ENCODE peak calls at places on chromosomes 3 and 15, in eight cellular contexts. G is ovary, K is cardiac muscle cell, V is B cell, P is cardiac fibroblast, Y is GM20000, Z is fibroblast of pulmonary artery, L is lower leg skin. U is an unnamed sample.

GRCh38 chr15:99401971-99402732 is 150.9 kb downstream of the LRRC28 start:
- DNase-seq in K (peak; percentile 21), L (peak; percentile 74), V (no peak), Z (no peak), Y (no peak), P (peak; percentile 26), G (no peak), U (no peak)

GRCh38 chr15:37109952-37110630 is 9.7 kb upstream of the MEIS2 start:
- DNase-seq in Y (no peak), K (peak; percentile 82), P (peak; percentile 77), L (peak; percentile 86), G (no peak), Z (peak; percentile 79), V (no peak), U (no peak)

GRCh38 chr3:182925330-182925943 is 54.9 kb downstream of the DCUN1D1 start:
- DNase-seq in Y (peak; percentile 57), K (peak; percentile 67), G (no peak), L (no peak), V (peak; percentile 4), Z (peak; percentile 41), P (peak; percentile 58), U (no peak)

GRCh38 chr3:123725652-123726400 is 141.0 kb upstream of the HACD2 start:
- DNase-seq in G (no peak), K (no peak), Z (no peak), L (peak; percentile 69), P (no peak), V (no peak), Y (no peak), U (no peak)

GRCh38 chr15:55267401-55268053 is 22.1 kb downstream of the RAB27A start:
- DNase-seq in Y (no peak), P (peak; percentile 40), K (peak; percentile 56), Z (peak; percentile 41), L (no peak), V (peak; percentile 83), G (no peak), U (peak; percentile 87)

GRCh38 chr3:36763850-36764703 is at the start of gene DCLK3:
- DNase-seq in K (peak; percentile 7), L (no peak), V (no peak), Z (no peak), G (no peak), P (no peak), Y (peak; percentile 28), U (peak; percentile 31)

GRCh38 chr15:80418892-80419537 is 14.8 kb downstream of the ARNT2 start:
- DNase-seq in P (peak; percentile 73), L (no peak), Y (no peak), V (peak; percentile 4), Z (peak; percentile 70), G (no peak), K (peak; percentile 72), U (peak; percentile 22)

GRCh38 chr3:184868477-184868876 is 56.5 kb downstream of the VPS8 start:
- DNase-seq in K (peak; percentile 19), G (no peak), Z (peak; percentile 20), V (no peak), L (no peak), P (peak; percentile 31), Y (no peak), U (no peak)

GRCh38 chr3:190883973-190884832 is 21.7 kb upstream of the GMNC start:
- DNase-seq in G (peak; percentile 40), L (no peak), P (peak; percentile 74), K (peak; percentile 72), Z (peak; percentile 77), Y (peak; percentile 50), V (peak; percentile 48), U (peak; percentile 51)

GRCh38 chr15:92561754-92562153 is 93.8 kb downstream of the FAM174B start:
- DNase-seq in Z (no peak), V (no peak), L (no peak), G (no peak), Y (no peak), P (no peak), K (no peak), U (no peak)
- TF ChIP-seq CTCF in Z (no peak), V (no peak), L (no peak), G (no peak), Y (no peak), P (no peak), K (no peak), U (no peak)

DNA sequence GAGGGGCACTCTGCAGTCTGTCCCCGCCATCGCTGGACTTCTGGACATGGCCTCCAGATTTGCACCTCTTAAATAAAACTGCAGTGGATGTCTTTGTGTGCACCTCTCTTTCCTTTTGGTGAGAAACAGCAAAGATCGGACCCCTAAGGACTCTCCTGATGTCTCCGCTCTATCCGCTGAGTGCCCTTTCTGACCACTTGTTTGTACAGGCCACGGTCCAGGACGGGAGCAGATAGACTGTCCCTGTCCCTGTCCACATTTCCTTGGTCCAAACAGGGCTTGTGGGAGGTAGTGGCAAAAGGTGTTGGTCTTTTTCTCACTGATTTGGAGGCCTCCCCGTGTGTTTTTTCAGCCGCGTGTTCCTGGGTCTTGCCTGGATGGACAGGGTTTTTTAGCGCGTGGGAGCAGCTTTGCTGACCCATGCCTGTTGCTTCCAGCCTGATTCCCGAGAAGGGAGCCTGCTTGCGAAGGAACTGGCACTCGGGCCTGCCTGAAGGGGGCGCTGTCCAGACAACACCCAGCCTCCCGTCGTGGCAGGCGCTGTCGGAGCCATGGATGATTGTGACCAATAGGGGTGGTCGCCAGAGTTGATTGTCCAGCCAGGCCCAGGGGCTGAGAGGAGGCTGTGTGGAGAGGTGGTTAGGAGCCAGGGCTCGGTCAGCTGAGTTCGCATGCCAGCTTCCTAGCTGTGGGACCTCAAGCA is 13.2 kb upstream of the STAB1 start:
- DNase-seq in K (peak; percentile 28), L (no peak), V (no peak), Y (no peak), Z (peak; percentile 31), P (peak; percentile 20), G (peak; percentile 65), U (peak; percentile 33)
- TF ChIP-seq CTCF in K (peak; percentile 49), L (no peak), V (peak; percentile 37), Y (peak; percentile 20), Z (peak; percentile 39), P (peak; percentile 61), G (peak; percentile 14), U (peak; percentile 64)

DNA sequence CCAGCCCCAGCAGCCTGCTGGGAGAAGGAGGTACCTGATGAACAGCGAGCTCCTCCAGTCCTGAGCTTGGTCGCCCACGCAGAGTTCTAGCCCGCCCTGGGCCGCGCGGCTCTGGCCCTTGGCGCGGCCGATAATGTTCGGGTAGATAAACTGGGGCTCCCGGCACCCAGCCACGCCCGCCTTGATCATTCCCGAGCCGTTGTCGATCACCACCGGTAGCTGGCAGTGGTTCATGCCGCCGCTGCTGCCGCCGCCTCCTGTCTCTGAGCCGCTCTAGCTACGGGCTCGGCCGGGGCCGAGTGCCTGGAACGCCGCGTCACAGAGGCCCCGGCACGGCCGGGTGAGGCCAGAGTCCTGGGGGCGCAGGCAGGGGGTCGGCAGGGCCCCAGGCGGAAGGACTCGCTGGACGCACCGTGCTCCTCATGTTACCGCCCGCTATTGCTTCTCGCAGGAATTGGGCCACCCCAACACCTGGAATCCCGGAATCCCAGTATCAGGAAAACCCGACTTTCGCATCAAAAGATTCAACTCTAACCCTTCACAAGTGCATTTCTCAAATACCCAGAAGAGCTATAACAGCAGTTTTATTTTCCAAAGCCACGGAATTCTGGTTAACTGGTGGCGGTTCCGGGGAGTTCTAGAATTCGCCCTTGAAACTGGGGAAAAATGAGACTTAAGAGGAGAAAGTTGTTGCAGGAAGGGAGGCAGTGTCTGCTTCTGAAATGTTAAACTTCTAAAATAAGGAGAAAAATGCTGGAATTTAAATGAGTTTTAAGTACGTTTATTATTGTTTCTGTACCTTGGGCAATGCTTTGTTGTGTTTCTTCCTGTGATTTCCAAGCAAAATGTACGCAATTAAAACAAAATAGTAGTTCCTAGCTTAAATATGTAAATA is at the start of gene ACTRT3:
- DNase-seq in P (peak; percentile 80), Z (peak; percentile 66), G (peak; percentile 82), L (peak; percentile 92), K (peak; percentile 82), V (peak; percentile 78), Y (peak; percentile 77), U (peak; percentile 80)
- TF ChIP-seq CTCF in P (peak; percentile 5), Z (no peak), G (no peak), L (no peak), K (no peak), V (no peak), Y (no peak), U (no peak)

DNA sequence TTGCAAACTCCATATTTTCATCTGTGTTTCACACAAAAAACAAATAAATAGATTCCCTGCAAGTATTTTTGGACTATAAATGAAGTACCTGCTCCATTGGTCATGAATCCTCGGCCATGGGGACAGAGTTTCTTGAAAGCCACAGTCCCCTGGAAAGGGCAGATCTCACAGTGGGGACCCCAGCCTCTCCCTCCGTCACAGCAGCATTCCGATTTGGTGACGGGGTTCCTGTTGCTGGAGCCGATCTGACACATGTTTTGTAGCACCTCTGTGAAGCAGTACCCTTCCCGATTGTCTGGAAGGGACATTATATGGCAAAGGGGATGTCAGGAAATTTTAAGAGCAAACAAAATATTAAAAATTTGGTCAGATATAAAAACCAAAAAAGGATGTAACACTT is 96.2 kb downstream of the DUT start:
- DNase-seq in K (no peak), Y (no peak), L (no peak), Z (no peak), P (no peak), V (no peak), G (no peak), U (no peak)
- TF ChIP-seq CTCF in K (no peak), Y (no peak), L (no peak), Z (no peak), P (no peak), V (no peak), G (no peak), U (no peak)

GRCh38 chr3:146747051-146747450 is 141.9 kb upstream of the PLSCR5 start:
- DNase-seq in Y (no peak), G (no peak), L (no peak), V (no peak), P (no peak), Z (no peak), K (no peak), U (no peak)

GRCh38 chr3:146750196-146750595 is 145.1 kb upstream of the PLSCR5 start:
- DNase-seq in Z (peak; percentile 61), G (no peak), L (no peak), P (peak; percentile 60), Y (no peak), K (peak; percentile 29), V (no peak), U (no peak)

GRCh38 chr3:146746190-146746589 is 141.0 kb upstream of the PLSCR5 start:
- DNase-seq in K (peak; percentile 4), G (no peak), Y (no peak), P (peak; percentile 25), V (no peak), L (no peak), Z (peak; percentile 59), U (no peak)

GRCh38 chr3:146747928-146748327 is 142.8 kb upstream of the PLSCR5 start:
- DNase-seq in G (no peak), V (no peak), Z (peak; percentile 71), P (peak; percentile 54), Y (no peak), L (no peak), K (peak; percentile 28), U (no peak)
- TF ChIP-seq CTCF in G (no peak), V (no peak), Z (peak; percentile 50), P (peak; percentile 42), Y (no peak), L (no peak), K (peak; percentile 26), U (no peak)

GRCh38 chr3:155382396-155383042 is 89.0 kb upstream of the STRIT1 start:
- DNase-seq in Y (peak; percentile 32), K (peak; percentile 68), L (peak; percentile 89), V (peak; percentile 11), P (peak; percentile 63), Z (peak; percentile 65), G (peak; percentile 40), U (peak; percentile 39)
- TF ChIP-seq CTCF in Y (peak; percentile 70), K (peak; percentile 84), L (no peak), V (no peak), P (peak; percentile 86), Z (peak; percentile 85), G (no peak), U (peak; percentile 52)

GRCh38 chr3:52238761-52239701 is at the start of gene TWF2:
- DNase-seq in P (peak; percentile 82), G (peak; percentile 89), L (peak; percentile 93), Y (peak; percentile 99), V (peak; percentile 91), K (peak; percentile 85), Z (peak; percentile 77), U (peak; percentile 91)
- TF ChIP-seq CTCF in P (peak; percentile 41), G (peak; percentile 44), L (no peak), Y (peak; percentile 17), V (peak; percentile 68), K (peak; percentile 46), Z (peak; percentile 38), U (peak; percentile 30)

U was measured in activated CD8-positive, alpha-beta T cell treated with anti-CD3 and anti-CD28 coated beads for 36 hours.